ENCODE peak calls at places on chromosome 11, in four cellular contexts. T, B, G and Q are unnamed samples. For H3K4me1, the result is how much of the 10 kb centered on the place peaks cover.

GRCh38 chr11:62545437-62546243 is 966 bp downstream of the AHNAK start:
- DNase-seq in B (peak), G (peak), T (peak), Q (peak)

GRCh38 chr11:129505266-129505665 is 129.6 kb downstream of the BARX2 start:
- DNase-seq in G (no peak), B (no peak), T (no peak), Q (peak)

GRCh38 chr11:57255618-57256017 is 18.6 kb upstream of the APLNR start:
- DNase-seq in B (no peak), G (no peak), T (no peak), Q (no peak)

GRCh38 chr11:113693030-113693429 is 13.1 kb downstream of the TMPRSS5 start:
- DNase-seq in T (no peak), G (no peak), B (no peak), Q (no peak)

GRCh38 chr11:96082002-96082899 is 158.3 kb upstream of the MTMR2 start:
- DNase-seq in T (no peak), G (no peak), B (no peak), Q (no peak)

GRCh38 chr11:17478064-17478463 is 1.4 kb upstream of the ABCC8 start:
- DNase-seq in T (no peak), B (no peak), G (no peak), Q (no peak)

GRCh38 chr11:32890843-32891656 is 1.6 kb upstream of the QSER1 start:
- DNase-seq in B (no peak), G (no peak), T (no peak), Q (peak)

GRCh38 chr11:16280256-16280682 is 76.1 kb downstream of the SOX6 start:
- DNase-seq in G (peak), T (peak), B (no peak), Q (peak)

GRCh38 chr11:113896156-113896879 is 8.3 kb upstream of the HTR3B start:
- DNase-seq in B (peak), G (peak), T (peak), Q (peak)

GRCh38 chr11:20360650-20361049 is 2.9 kb upstream of the HTATIP2 start:
- DNase-seq in T (no peak), B (no peak), G (peak), Q (peak)

GRCh38 chr11:86537541-86538222 is 134.7 kb downstream of the ME3 start:
- DNase-seq in G (peak), T (no peak), B (no peak), Q (no peak)

GRCh38 chr11:115739121-115739520 is 234.9 kb upstream of the CADM1 start:
- DNase-seq in B (no peak), G (no peak), T (no peak), Q (no peak)

DNA sequence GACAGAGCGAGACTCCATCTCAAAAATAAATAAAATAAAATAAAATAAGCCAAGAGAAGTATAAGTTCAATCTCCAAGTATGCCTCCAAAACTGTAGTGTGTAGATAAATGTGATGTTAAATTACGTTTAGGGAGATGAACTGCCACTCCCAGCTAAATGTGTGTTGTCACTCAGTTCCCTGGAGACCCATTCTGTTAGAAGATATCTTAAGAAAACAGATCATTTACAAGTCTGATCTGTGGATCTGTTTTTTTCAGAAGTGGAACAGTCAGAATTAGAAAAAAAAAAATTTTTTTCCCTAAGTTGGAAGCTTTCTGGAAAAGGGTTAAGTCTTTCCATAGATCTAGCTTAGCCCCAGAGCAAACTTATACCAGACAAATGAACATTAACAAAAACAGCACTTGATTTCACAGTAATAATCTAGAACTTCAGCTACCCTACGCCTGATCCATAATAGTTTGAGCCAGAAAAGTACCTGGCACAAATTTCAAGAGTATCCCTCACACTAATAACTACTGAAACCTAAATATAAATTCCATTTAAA is 18.2 kb downstream of the CELF1 start:
- DNase-seq in T (no peak), B (no peak), G (no peak), Q (no peak)
- H3K4me1 ChIP-seq in T (under half), B (under half), G (under half), Q (under half)

GRCh38 chr11:83158965-83159900 is 2.3 kb downstream of the PCF11 start:
- DNase-seq in G (no peak), B (no peak), T (no peak), Q (no peak)
- H3K4me1 ChIP-seq in G (under half), B (under half), T (under half), Q (under half)

GRCh38 chr11:67466367-67466766 is 2.7 kb downstream of the TMEM134 start:
- DNase-seq in T (no peak), B (peak), G (no peak), Q (no peak)
- H3K4me1 ChIP-seq in T (under half), B (half or more), G (under half), Q (under half)

DNA sequence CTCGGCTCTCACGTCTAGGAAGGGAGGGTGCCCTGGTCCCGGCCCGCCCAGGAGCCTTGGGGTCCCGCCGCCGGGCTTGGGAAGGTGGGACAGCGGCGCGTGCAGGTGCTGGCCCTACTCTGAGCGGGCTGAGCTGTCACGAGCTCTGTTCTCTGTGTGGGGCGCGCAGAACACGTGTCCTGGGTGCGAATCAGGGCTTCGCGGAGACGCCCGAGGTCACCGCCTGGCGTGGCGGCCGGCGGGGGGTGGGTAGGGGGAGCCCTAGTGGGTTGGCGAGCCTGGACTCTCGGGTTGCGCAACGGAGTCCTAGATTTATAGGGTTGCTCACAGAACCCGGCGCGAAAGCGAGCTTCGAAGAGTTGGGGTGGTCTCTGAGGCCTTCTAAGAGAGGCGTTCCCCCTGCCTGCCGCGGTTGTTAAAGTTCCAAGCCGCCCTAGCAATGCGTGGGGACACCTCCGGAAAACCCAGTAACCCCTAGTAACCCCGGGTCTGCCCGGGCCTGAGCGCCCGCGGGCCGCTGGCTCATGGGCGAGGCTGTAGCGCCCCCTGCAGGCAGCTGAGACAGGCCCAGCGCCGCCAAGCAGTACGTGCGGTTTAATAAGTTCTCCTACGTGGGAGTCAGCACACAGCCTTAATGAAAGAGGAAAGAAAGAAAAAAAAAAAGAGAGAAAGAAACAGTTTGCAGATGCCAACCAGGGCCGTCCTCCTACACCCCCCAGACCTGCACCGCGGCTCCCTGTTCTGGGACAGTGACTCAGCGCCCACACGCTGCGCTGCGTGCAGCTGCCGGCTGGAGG is 2.7 kb downstream of the ADM start:
- DNase-seq in G (peak), B (peak), T (peak), Q (peak)
- H3K4me1 ChIP-seq in G (under half), B (half or more), T (under half), Q (under half)

DNA sequence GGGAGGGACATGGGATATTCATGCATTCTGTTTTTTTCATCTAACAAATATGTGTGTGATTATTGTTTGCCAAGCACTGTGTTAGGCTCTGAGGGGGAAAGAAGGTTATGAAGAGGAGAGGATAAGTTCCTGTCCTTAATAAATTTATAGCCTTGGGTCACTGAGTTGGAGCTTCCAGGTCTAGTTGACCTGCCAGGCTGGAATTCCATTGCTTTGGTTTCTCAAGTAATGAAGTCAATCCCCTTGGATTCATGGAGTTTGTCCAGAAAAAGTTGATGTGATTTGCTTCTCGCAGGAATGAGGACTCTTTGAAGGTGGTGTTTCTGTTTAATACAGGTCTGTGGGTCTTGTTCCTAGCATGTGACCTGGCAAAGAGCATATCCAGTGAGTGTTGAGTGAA is 156.2 kb downstream of the ADAMTS15 start:
- DNase-seq in B (no peak), T (no peak), G (no peak), Q (no peak)
- H3K4me1 ChIP-seq in B (under half), T (under half), G (under half), Q (under half)

DNA sequence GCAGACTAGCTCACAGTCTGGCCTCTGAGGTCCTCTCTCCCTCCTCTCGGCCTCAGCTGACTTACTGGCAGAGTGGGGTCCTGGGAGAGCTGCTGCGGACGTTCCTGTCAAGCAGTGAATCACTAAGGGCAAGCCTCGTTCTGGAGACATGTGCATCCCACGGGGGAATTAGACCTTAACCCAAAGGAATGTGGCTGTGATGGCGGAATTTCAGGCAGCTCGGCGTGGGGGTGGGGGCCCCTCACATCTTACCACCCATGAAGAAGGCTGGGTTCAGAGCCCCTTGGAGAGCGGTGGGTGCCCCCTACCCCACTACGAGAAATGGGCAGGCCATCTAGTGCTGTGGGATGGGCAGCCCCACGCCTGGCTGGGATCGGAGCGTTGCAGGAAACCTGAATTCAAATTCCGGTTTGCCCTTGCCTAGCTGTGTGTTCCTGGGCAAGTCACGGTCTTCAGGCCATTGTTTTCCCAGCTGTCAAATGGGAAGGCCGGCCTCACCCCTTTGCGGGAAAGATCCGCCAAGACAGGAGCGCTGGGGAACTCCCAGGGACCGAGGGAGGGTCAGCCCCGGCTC is 559 bp downstream of the LRRC32 start:
- DNase-seq in B (peak), G (no peak), T (no peak), Q (no peak)
- H3K4me1 ChIP-seq in B (under half), G (under half), T (under half), Q (under half)

DNA sequence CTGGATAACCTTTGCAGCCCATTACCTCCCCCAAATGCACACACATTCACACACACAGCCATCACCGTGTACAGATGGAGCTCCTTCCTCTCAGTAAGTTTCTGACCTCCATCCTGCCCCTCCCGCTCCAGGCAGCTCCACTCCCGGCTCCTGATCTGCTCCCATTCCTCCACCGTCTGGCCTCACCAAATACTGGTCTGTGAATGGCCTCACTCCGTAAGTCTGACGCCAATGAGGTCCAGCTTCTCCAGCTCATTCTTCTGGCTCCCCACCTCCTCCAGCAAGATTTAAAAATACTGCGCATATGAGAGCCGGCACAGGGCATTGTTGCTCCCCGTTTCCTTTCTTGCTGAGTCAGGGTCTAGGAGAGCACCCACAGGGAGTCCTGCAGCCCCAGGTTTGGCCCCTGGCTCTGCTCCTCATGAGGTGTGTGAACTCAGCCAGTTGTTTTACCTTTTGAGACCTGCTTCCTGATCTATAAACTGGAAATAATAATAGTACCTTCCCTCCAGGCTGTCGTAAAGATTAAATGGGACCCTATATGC is 14.0 kb upstream of the TUB start:
- DNase-seq in G (no peak), B (no peak), T (no peak), Q (no peak)
- H3K4me1 ChIP-seq in G (under half), B (under half), T (under half), Q (under half)

GRCh38 chr11:60658409-60658808 is 41.0 kb upstream of the MS4A8 start:
- DNase-seq in B (peak), T (no peak), G (peak), Q (peak)
- H3K4me1 ChIP-seq in B (under half), T (under half), G (under half), Q (under half)

GRCh38 chr11:44943696-44944095 is 7.0 kb downstream of the TP53I11 start:
- DNase-seq in B (peak), G (no peak), T (no peak), Q (no peak)

GRCh38 chr11:44945639-44946038 is 5.0 kb downstream of the TP53I11 start:
- DNase-seq in G (no peak), T (no peak), B (no peak), Q (no peak)

GRCh38 chr11:44946268-44946667 is 4.4 kb downstream of the TP53I11 start:
- DNase-seq in T (no peak), G (no peak), B (peak), Q (no peak)

GRCh38 chr11:44944181-44944852 is 6.4 kb downstream of the TP53I11 start:
- DNase-seq in G (no peak), T (no peak), B (no peak), Q (no peak)

GRCh38 chr11:44944853-44945235 is 5.8 kb downstream of the TP53I11 start:
- DNase-seq in B (no peak), G (no peak), T (no peak), Q (no peak)
- H3K4me1 ChIP-seq in B (under half), G (under half), T (under half), Q (under half)

GRCh38 chr11:45928535-45929215 is 6.2 kb downstream of the LARGE2 start:
- DNase-seq in T (no peak), B (no peak), G (no peak), Q (no peak)

GRCh38 chr11:45931739-45932138 is 9.3 kb downstream of the LARGE2 start:
- DNase-seq in T (no peak), B (no peak), G (no peak), Q (no peak)

GRCh38 chr11:45930951-45931563 is 8.6 kb downstream of the LARGE2 start:
- DNase-seq in T (no peak), G (no peak), B (no peak), Q (no peak)

GRCh38 chr11:45929486-45930030 is 7.1 kb downstream of the LARGE2 start:
- DNase-seq in B (no peak), T (no peak), G (no peak), Q (no peak)

GRCh38 chr11:45930031-45930794 is 7.8 kb downstream of the LARGE2 start:
- DNase-seq in B (peak), T (peak), G (no peak), Q (peak)
- H3K4me1 ChIP-seq in B (under half), T (under half), G (under half), Q (under half)